ENCODE peak calls at places on chromosome 4, in six cellular contexts. One of them, this sample, is unnamed.
A peak's percentile ranks its signal among the peaks of the same experiment; 100 is the strongest.

GRCh38 chr4:80090101-80090500 is 17.1 kb upstream of the ANTXR2 start:
- DNase-seq in choroid plexus epithelial cell: no peak
- DNase-seq in progenitor cell of endocrine pancreas: no peak
- DNase-seq in tibial nerve: no peak
- DNase-seq in fibroblast of the aortic adventitia: no peak
- DNase-seq in HFF-Myc: no peak
- DNase-seq in this sample: no peak

GRCh38 chr4:151331276-151332042 is 6.1 kb upstream of the SH3D19 start:
- DNase-seq in progenitor cell of endocrine pancreas: no peak
- DNase-seq in HFF-Myc: no peak
- DNase-seq in choroid plexus epithelial cell: peak; percentile 49
- DNase-seq in tibial nerve: no peak
- DNase-seq in fibroblast of the aortic adventitia: peak; percentile 35
- DNase-seq in this sample: peak; percentile 23

GRCh38 chr4:177483271-177483670 is 41.0 kb upstream of the AGA start:
- DNase-seq in choroid plexus epithelial cell: no peak
- DNase-seq in fibroblast of the aortic adventitia: peak; percentile 28
- DNase-seq in tibial nerve: no peak
- DNase-seq in HFF-Myc: no peak
- DNase-seq in progenitor cell of endocrine pancreas: no peak
- DNase-seq in this sample: no peak

GRCh38 chr4:38740303-38740702 is 42.5 kb downstream of the TLR10 start:
- DNase-seq in tibial nerve: no peak
- DNase-seq in choroid plexus epithelial cell: no peak
- DNase-seq in fibroblast of the aortic adventitia: no peak
- DNase-seq in progenitor cell of endocrine pancreas: no peak
- DNase-seq in HFF-Myc: no peak
- DNase-seq in this sample: no peak

GRCh38 chr4:22237155-22237751 is 278.6 kb downstream of the ADGRA3 start:
- DNase-seq in choroid plexus epithelial cell: no peak
- DNase-seq in HFF-Myc: no peak
- DNase-seq in tibial nerve: no peak
- DNase-seq in fibroblast of the aortic adventitia: peak; percentile 25
- DNase-seq in progenitor cell of endocrine pancreas: peak; percentile 17
- DNase-seq in this sample: peak; percentile 44

GRCh38 chr4:161987611-161988010 is 176.2 kb downstream of the FSTL5 start:
- DNase-seq in choroid plexus epithelial cell: no peak
- DNase-seq in tibial nerve: no peak
- DNase-seq in HFF-Myc: no peak
- DNase-seq in progenitor cell of endocrine pancreas: no peak
- DNase-seq in fibroblast of the aortic adventitia: no peak
- DNase-seq in this sample: no peak

GRCh38 chr4:125501661-125502060 is 186.9 kb downstream of the FAT4 start:
- DNase-seq in progenitor cell of endocrine pancreas: no peak
- DNase-seq in fibroblast of the aortic adventitia: no peak
- DNase-seq in tibial nerve: no peak
- DNase-seq in HFF-Myc: no peak
- DNase-seq in choroid plexus epithelial cell: no peak
- DNase-seq in this sample: no peak

GRCh38 chr4:119221412-119221811 is 8.9 kb downstream of the USP53 start:
- DNase-seq in choroid plexus epithelial cell: no peak
- DNase-seq in HFF-Myc: no peak
- DNase-seq in tibial nerve: no peak
- DNase-seq in progenitor cell of endocrine pancreas: no peak
- DNase-seq in fibroblast of the aortic adventitia: no peak
- DNase-seq in this sample: no peak

GRCh38 chr4:130044788-130045531 is 949.0 kb downstream of the C4orf33 start:
- DNase-seq in fibroblast of the aortic adventitia: no peak
- DNase-seq in progenitor cell of endocrine pancreas: no peak
- DNase-seq in HFF-Myc: no peak
- DNase-seq in choroid plexus epithelial cell: no peak
- DNase-seq in tibial nerve: no peak
- DNase-seq in this sample: no peak

GRCh38 chr4:156560701-156561100 is 410.9 kb downstream of the PDGFC start:
- DNase-seq in progenitor cell of endocrine pancreas: no peak
- DNase-seq in tibial nerve: no peak
- DNase-seq in HFF-Myc: no peak
- DNase-seq in choroid plexus epithelial cell: no peak
- DNase-seq in fibroblast of the aortic adventitia: no peak
- DNase-seq in this sample: no peak

GRCh38 chr4:147723316-147723715 is 8.6 kb upstream of the ARHGAP10 start:
- DNase-seq in HFF-Myc: no peak
- DNase-seq in fibroblast of the aortic adventitia: peak; percentile 89
- DNase-seq in progenitor cell of endocrine pancreas: no peak
- DNase-seq in tibial nerve: no peak
- DNase-seq in choroid plexus epithelial cell: no peak
- DNase-seq in this sample: no peak

GRCh38 chr4:154230723-154231122 is 260.9 kb downstream of the DCHS2 start:
- DNase-seq in tibial nerve: no peak
- DNase-seq in HFF-Myc: no peak
- DNase-seq in fibroblast of the aortic adventitia: no peak
- DNase-seq in progenitor cell of endocrine pancreas: no peak
- DNase-seq in choroid plexus epithelial cell: no peak
- DNase-seq in this sample: no peak

GRCh38 chr4:113596396-113596795 is 165.1 kb downstream of the CAMK2D start:
- DNase-seq in tibial nerve: no peak
- DNase-seq in HFF-Myc: no peak
- DNase-seq in choroid plexus epithelial cell: no peak
- DNase-seq in fibroblast of the aortic adventitia: no peak
- DNase-seq in progenitor cell of endocrine pancreas: no peak
- DNase-seq in this sample: no peak

GRCh38 chr4:44912980-44913379 is 186.6 kb upstream of the GNPDA2 start:
- DNase-seq in choroid plexus epithelial cell: no peak
- DNase-seq in fibroblast of the aortic adventitia: no peak
- DNase-seq in HFF-Myc: no peak
- DNase-seq in progenitor cell of endocrine pancreas: no peak
- DNase-seq in tibial nerve: no peak
- DNase-seq in this sample: no peak

GRCh38 chr4:8547108-8547911 is 32.9 kb upstream of the GPR78 start:
- DNase-seq in choroid plexus epithelial cell: peak; percentile 60
- DNase-seq in fibroblast of the aortic adventitia: peak; percentile 58
- DNase-seq in progenitor cell of endocrine pancreas: no peak
- DNase-seq in tibial nerve: no peak
- DNase-seq in HFF-Myc: no peak
- DNase-seq in this sample: peak; percentile 59

GRCh38 chr4:88697588-88698329 is at the start of gene NAP1L5:
- DNase-seq in tibial nerve: peak; percentile 55
- DNase-seq in HFF-Myc: no peak
- DNase-seq in fibroblast of the aortic adventitia: peak; percentile 74
- DNase-seq in progenitor cell of endocrine pancreas: peak; percentile 17
- DNase-seq in choroid plexus epithelial cell: peak; percentile 79
- DNase-seq in this sample: no peak

GRCh38 chr4:55545133-55545532 is 1.6 kb downstream of the CLOCK start:
- DNase-seq in fibroblast of the aortic adventitia: peak; percentile 27
- DNase-seq in tibial nerve: no peak
- DNase-seq in choroid plexus epithelial cell: peak; percentile 45
- DNase-seq in progenitor cell of endocrine pancreas: no peak
- DNase-seq in HFF-Myc: no peak
- DNase-seq in this sample: peak; percentile 52

GRCh38 chr4:56410247-56410646 is 23.0 kb upstream of the AASDH start:
- DNase-seq in choroid plexus epithelial cell: peak; percentile 99
- DNase-seq in progenitor cell of endocrine pancreas: peak; percentile 12
- DNase-seq in tibial nerve: peak; percentile 78
- DNase-seq in fibroblast of the aortic adventitia: peak; percentile 98
- DNase-seq in HFF-Myc: peak; percentile 98
- DNase-seq in this sample: peak; percentile 96

GRCh38 chr4:26692014-26692726 is 108.3 kb downstream of the TBC1D19 start:
- DNase-seq in HFF-Myc: no peak
- DNase-seq in progenitor cell of endocrine pancreas: no peak
- DNase-seq in fibroblast of the aortic adventitia: peak; percentile 20
- DNase-seq in tibial nerve: no peak
- DNase-seq in choroid plexus epithelial cell: no peak
- DNase-seq in this sample: peak; percentile 51

GRCh38 chr4:3296651-3297050 is 3.8 kb downstream of the RGS12 start:
- DNase-seq in HFF-Myc: no peak
- DNase-seq in progenitor cell of endocrine pancreas: no peak
- DNase-seq in fibroblast of the aortic adventitia: no peak
- DNase-seq in choroid plexus epithelial cell: no peak
- DNase-seq in tibial nerve: no peak
- DNase-seq in this sample: no peak

GRCh38 chr4:47913858-47914218 is 545 bp downstream of the NFXL1 start:
- DNase-seq in tibial nerve: no peak
- DNase-seq in HFF-Myc: no peak
- DNase-seq in choroid plexus epithelial cell: no peak
- DNase-seq in fibroblast of the aortic adventitia: no peak
- DNase-seq in progenitor cell of endocrine pancreas: peak; percentile 50
- DNase-seq in this sample: no peak

GRCh38 chr4:1312821-1313640 is 23.3 kb downstream of the MAEA start:
- DNase-seq in choroid plexus epithelial cell: no peak
- DNase-seq in HFF-Myc: no peak
- DNase-seq in tibial nerve: no peak
- DNase-seq in fibroblast of the aortic adventitia: no peak
- DNase-seq in progenitor cell of endocrine pancreas: no peak
- DNase-seq in this sample: no peak

GRCh38 chr4:8108261-8108660 is 50.4 kb downstream of the ABLIM2 start:
- DNase-seq in fibroblast of the aortic adventitia: no peak
- DNase-seq in progenitor cell of endocrine pancreas: no peak
- DNase-seq in choroid plexus epithelial cell: no peak
- DNase-seq in HFF-Myc: no peak
- DNase-seq in tibial nerve: no peak
- DNase-seq in this sample: no peak

GRCh38 chr4:98614081-98614480 is 44.3 kb downstream of the TSPAN5 start:
- DNase-seq in fibroblast of the aortic adventitia: no peak
- DNase-seq in choroid plexus epithelial cell: no peak
- DNase-seq in HFF-Myc: no peak
- DNase-seq in progenitor cell of endocrine pancreas: no peak
- DNase-seq in tibial nerve: no peak
- DNase-seq in this sample: no peak

GRCh38 chr4:26197018-26197779 is 123.6 kb upstream of the RBPJ start:
- DNase-seq in choroid plexus epithelial cell: peak; percentile 89
- DNase-seq in progenitor cell of endocrine pancreas: no peak
- DNase-seq in HFF-Myc: peak; percentile 91
- DNase-seq in tibial nerve: no peak
- DNase-seq in fibroblast of the aortic adventitia: peak; percentile 97
- DNase-seq in this sample: peak; percentile 99

GRCh38 chr4:38782452-38783108 is at the start of gene TLR10:
- DNase-seq in progenitor cell of endocrine pancreas: peak; percentile 23
- DNase-seq in fibroblast of the aortic adventitia: peak; percentile 69
- DNase-seq in choroid plexus epithelial cell: peak; percentile 73
- DNase-seq in HFF-Myc: peak; percentile 15
- DNase-seq in tibial nerve: peak; percentile 77
- DNase-seq in this sample: peak; percentile 56

GRCh38 chr4:139301821-139302611 is at the start of gene NDUFC1:
- DNase-seq in progenitor cell of endocrine pancreas: peak; percentile 46
- DNase-seq in fibroblast of the aortic adventitia: peak; percentile 45
- DNase-seq in choroid plexus epithelial cell: peak; percentile 61
- DNase-seq in HFF-Myc: no peak
- DNase-seq in tibial nerve: peak; percentile 38
- DNase-seq in this sample: peak; percentile 72
- TF ChIP-seq CTCF in progenitor cell of endocrine pancreas: peak; percentile 57
- TF ChIP-seq CTCF in fibroblast of the aortic adventitia: peak; percentile 34
- TF ChIP-seq CTCF in choroid plexus epithelial cell: peak; percentile 18
- TF ChIP-seq CTCF in HFF-Myc: peak; percentile 4
- TF ChIP-seq CTCF in tibial nerve: no peak
- TF ChIP-seq CTCF in this sample: peak; percentile 10

DNA sequence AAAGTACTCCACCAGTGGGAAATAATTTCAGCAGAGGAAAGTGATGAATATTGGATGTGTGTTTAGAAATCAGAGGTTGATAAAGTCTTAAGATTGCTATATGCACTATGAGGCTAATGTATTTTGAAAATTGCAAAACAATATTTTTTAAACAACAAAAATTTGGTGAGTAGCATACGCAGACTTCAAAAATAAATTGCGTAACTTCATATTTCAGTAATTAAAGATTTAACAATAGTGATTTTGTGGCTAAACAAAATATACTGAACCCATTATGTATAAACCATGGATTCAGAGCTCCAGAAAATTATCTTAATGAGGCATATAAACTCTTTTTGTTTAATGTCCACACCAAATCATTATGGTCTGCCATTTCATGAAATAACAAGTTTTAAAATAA is 3.3 kb upstream of the TAPT1 start:
- DNase-seq in tibial nerve: no peak
- DNase-seq in choroid plexus epithelial cell: no peak
- DNase-seq in progenitor cell of endocrine pancreas: no peak
- DNase-seq in HFF-Myc: no peak
- DNase-seq in fibroblast of the aortic adventitia: no peak
- DNase-seq in this sample: no peak
- TF ChIP-seq CTCF in tibial nerve: no peak
- TF ChIP-seq CTCF in choroid plexus epithelial cell: no peak
- TF ChIP-seq CTCF in progenitor cell of endocrine pancreas: no peak
- TF ChIP-seq CTCF in HFF-Myc: no peak
- TF ChIP-seq CTCF in fibroblast of the aortic adventitia: no peak
- TF ChIP-seq CTCF in this sample: no peak

GRCh38 chr4:95546866-95547707 is 1.7 kb downstream of the UNC5C start:
- DNase-seq in progenitor cell of endocrine pancreas: no peak
- DNase-seq in HFF-Myc: no peak
- DNase-seq in tibial nerve: no peak
- DNase-seq in choroid plexus epithelial cell: peak; percentile 7
- DNase-seq in fibroblast of the aortic adventitia: no peak
- DNase-seq in this sample: no peak

GRCh38 chr4:95546236-95546635 is 2.5 kb downstream of the UNC5C start:
- DNase-seq in tibial nerve: no peak
- DNase-seq in HFF-Myc: no peak
- DNase-seq in progenitor cell of endocrine pancreas: no peak
- DNase-seq in choroid plexus epithelial cell: no peak
- DNase-seq in fibroblast of the aortic adventitia: no peak
- DNase-seq in this sample: no peak

GRCh38 chr4:95545526-95545925 is 3.2 kb downstream of the UNC5C start:
- DNase-seq in choroid plexus epithelial cell: no peak
- DNase-seq in progenitor cell of endocrine pancreas: no peak
- DNase-seq in HFF-Myc: no peak
- DNase-seq in tibial nerve: no peak
- DNase-seq in fibroblast of the aortic adventitia: no peak
- DNase-seq in this sample: no peak

GRCh38 chr4:95541889-95542607 is 6.7 kb downstream of the UNC5C start:
- DNase-seq in fibroblast of the aortic adventitia: peak; percentile 35
- DNase-seq in HFF-Myc: no peak
- DNase-seq in tibial nerve: no peak
- DNase-seq in progenitor cell of endocrine pancreas: no peak
- DNase-seq in choroid plexus epithelial cell: no peak
- DNase-seq in this sample: no peak

GRCh38 chr4:95544433-95545103 is 4.2 kb downstream of the UNC5C start:
- DNase-seq in tibial nerve: no peak
- DNase-seq in fibroblast of the aortic adventitia: peak; percentile 28
- DNase-seq in progenitor cell of endocrine pancreas: no peak
- DNase-seq in HFF-Myc: no peak
- DNase-seq in choroid plexus epithelial cell: peak; percentile 18
- DNase-seq in this sample: no peak
- TF ChIP-seq CTCF in tibial nerve: no peak
- TF ChIP-seq CTCF in fibroblast of the aortic adventitia: no peak
- TF ChIP-seq CTCF in progenitor cell of endocrine pancreas: peak; percentile 35
- TF ChIP-seq CTCF in HFF-Myc: no peak
- TF ChIP-seq CTCF in choroid plexus epithelial cell: peak; percentile 42
- TF ChIP-seq CTCF in this sample: no peak

GRCh38 chr4:24042094-24042493 is 152.2 kb upstream of the PPARGC1A start:
- DNase-seq in tibial nerve: no peak
- DNase-seq in fibroblast of the aortic adventitia: peak; percentile 87
- DNase-seq in progenitor cell of endocrine pancreas: no peak
- DNase-seq in choroid plexus epithelial cell: peak; percentile 83
- DNase-seq in HFF-Myc: peak; percentile 88
- DNase-seq in this sample: peak; percentile 63

GRCh38 chr4:24044610-24045589 is 155.1 kb upstream of the PPARGC1A start:
- DNase-seq in progenitor cell of endocrine pancreas: no peak
- DNase-seq in tibial nerve: no peak
- DNase-seq in choroid plexus epithelial cell: no peak
- DNase-seq in fibroblast of the aortic adventitia: no peak
- DNase-seq in HFF-Myc: no peak
- DNase-seq in this sample: no peak
- TF ChIP-seq CTCF in progenitor cell of endocrine pancreas: no peak
- TF ChIP-seq CTCF in tibial nerve: no peak
- TF ChIP-seq CTCF in choroid plexus epithelial cell: no peak
- TF ChIP-seq CTCF in fibroblast of the aortic adventitia: no peak
- TF ChIP-seq CTCF in HFF-Myc: no peak
- TF ChIP-seq CTCF in this sample: no peak

GRCh38 chr4:123096038-123096437 is 173.6 kb upstream of the NUDT6 start:
- DNase-seq in progenitor cell of endocrine pancreas: no peak
- DNase-seq in fibroblast of the aortic adventitia: no peak
- DNase-seq in tibial nerve: no peak
- DNase-seq in choroid plexus epithelial cell: peak; percentile 60
- DNase-seq in HFF-Myc: no peak
- DNase-seq in this sample: peak; percentile 32
- TF ChIP-seq CTCF in progenitor cell of endocrine pancreas: peak; percentile 21
- TF ChIP-seq CTCF in fibroblast of the aortic adventitia: peak; percentile 8
- TF ChIP-seq CTCF in tibial nerve: no peak
- TF ChIP-seq CTCF in choroid plexus epithelial cell: peak; percentile 59
- TF ChIP-seq CTCF in HFF-Myc: peak; percentile 27
- TF ChIP-seq CTCF in this sample: no peak